ENCODE peak calls at places on chromosomes 13 and 19, in six cellular contexts. B, M, G, V, E and H are unnamed samples.

GRCh38 chr19:48203227-48203793 is 32.8 kb downstream of the ZSWIM9 start:
- DNase-seq in M (no peak), E (no peak), B (no peak), V (no peak), G (no peak), H (no peak)

GRCh38 chr13:41637578-41637977 is 180.2 kb downstream of the RGCC start:
- DNase-seq in G (no peak), B (no peak), V (no peak), E (no peak), M (no peak), H (no peak)

GRCh38 chr13:47598340-47598911 is 402.6 kb downstream of the SUCLA2 start:
- DNase-seq in G (peak; percentile 12), V (no peak), B (no peak), M (no peak), E (peak; percentile 13), H (no peak)

GRCh38 chr13:30831515-30831914 is 74.6 kb upstream of the MEDAG start:
- DNase-seq in M (no peak), V (no peak), B (no peak), G (no peak), E (no peak), H (no peak)

GRCh38 chr19:40611900-40612698 is 10.9 kb downstream of the LTBP4 start:
- DNase-seq in M (peak; percentile 62), V (peak; percentile 55), E (no peak), B (no peak), G (no peak), H (no peak)

GRCh38 chr19:10270180-10270615 is 722 bp upstream of the ICAM1 start:
- DNase-seq in V (peak; percentile 92), G (no peak), E (no peak), M (peak; percentile 87), B (no peak), H (no peak)

GRCh38 chr19:41328818-41329220 is 18.8 kb downstream of the CCDC97 start:
- DNase-seq in E (no peak), V (no peak), M (no peak), G (no peak), B (no peak), H (no peak)

GRCh38 chr13:105965910-105966309 is 569.6 kb downstream of the EFNB2 start:
- DNase-seq in M (no peak), V (no peak), E (no peak), B (no peak), G (no peak), H (no peak)

GRCh38 chr19:58274771-58275199 is 4.0 kb upstream of the ZNF8 start:
- DNase-seq in V (no peak), E (peak; percentile 35), B (peak; percentile 51), M (no peak), G (no peak), H (no peak)

GRCh38 chr13:20175907-20176652 is 15.2 kb upstream of the GJA3 start:
- DNase-seq in M (no peak), G (no peak), B (no peak), V (no peak), E (no peak), H (no peak)

GRCh38 chr19:31303262-31303815 is 45.9 kb downstream of the TSHZ3 start:
- DNase-seq in B (no peak), G (no peak), E (no peak), V (peak; percentile 42), M (peak; percentile 35), H (no peak)

GRCh38 chr19:19227217-19227616 is 15.5 kb downstream of the NCAN start:
- DNase-seq in E (no peak), G (no peak), M (no peak), V (no peak), B (no peak), H (no peak)

GRCh38 chr19:29872224-29872731 is 60.5 kb downstream of the CCNE1 start:
- DNase-seq in G (peak; percentile 19), V (peak; percentile 65), E (no peak), M (no peak), B (peak; percentile 17), H (no peak)
- TF ChIP-seq CTCF in G (peak; percentile 18), V (no peak), E (peak; percentile 6), M (no peak), B (no peak), H (peak; percentile 31)

DNA sequence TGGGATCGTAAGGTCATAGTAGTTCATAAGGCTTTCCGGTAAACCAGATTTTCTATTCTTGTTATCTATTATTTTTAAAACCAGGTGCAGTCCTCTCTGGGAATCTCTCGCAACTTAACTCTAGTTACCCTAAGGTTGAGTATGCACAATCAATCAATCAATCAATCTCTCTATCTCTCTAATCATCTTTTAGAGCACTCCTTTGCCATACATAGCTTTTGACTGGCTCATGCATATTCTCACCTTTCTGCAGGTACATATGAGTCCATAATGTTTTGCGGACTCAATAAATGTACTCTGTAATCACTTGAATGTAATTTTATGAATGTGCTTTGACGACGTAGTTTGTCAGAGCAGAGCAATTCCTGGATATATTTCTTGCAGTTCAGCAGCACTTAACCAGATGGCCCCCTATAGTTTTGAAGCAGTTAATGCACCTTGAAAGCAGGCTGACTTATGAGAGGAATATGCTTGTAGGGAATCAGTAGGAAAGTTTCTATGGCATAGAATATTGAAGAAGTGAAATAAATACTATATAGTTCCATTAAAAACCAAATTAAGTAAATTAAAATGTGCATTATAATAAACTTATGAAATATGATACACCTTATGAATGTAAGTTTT is 524.7 kb downstream of the GPC5 start:
- DNase-seq in E (no peak), M (no peak), V (no peak), B (no peak), G (no peak), H (no peak)
- TF ChIP-seq CTCF in E (no peak), M (no peak), V (no peak), B (no peak), G (no peak), H (no peak)

GRCh38 chr13:31947105-31947504 is 84.5 kb upstream of the FRY start:
- DNase-seq in E (no peak), G (no peak), V (no peak), M (no peak), B (no peak), H (no peak)

GRCh38 chr13:31946091-31946770 is 85.3 kb upstream of the FRY start:
- DNase-seq in E (peak; percentile 29), G (no peak), M (no peak), V (no peak), B (no peak), H (no peak)

GRCh38 chr13:31945202-31945978 is 86.2 kb upstream of the FRY start:
- DNase-seq in B (peak; percentile 87), V (peak; percentile 85), E (peak; percentile 81), M (peak; percentile 80), G (peak; percentile 85), H (no peak)

GRCh38 chr13:31950121-31950810 is 81.3 kb upstream of the FRY start:
- DNase-seq in M (no peak), E (no peak), G (peak; percentile 35), V (no peak), B (no peak), H (no peak)

DNA sequence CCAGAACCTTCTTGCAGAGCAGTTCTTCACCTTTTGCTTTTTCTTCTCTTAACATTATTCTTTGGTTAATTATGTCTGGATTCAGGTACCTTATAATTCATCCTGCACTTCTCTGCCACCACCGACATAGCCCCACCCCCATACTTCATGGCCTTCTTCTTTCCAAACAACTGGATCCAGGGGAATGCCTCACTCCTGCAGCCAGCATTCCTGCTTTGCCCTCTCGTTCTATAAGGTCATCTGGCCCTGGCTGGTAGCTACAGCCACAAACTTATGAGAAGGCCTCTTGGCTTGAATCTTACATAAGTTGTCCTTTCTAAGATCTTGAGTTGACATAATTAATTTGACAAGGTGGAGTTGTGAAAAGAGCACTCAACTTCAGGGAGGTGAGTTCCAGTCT is 84.1 kb upstream of the FRY start:
- DNase-seq in E (no peak), B (no peak), V (no peak), G (no peak), M (no peak), H (no peak)
- TF ChIP-seq CTCF in E (no peak), B (no peak), V (no peak), G (no peak), M (no peak), H (no peak)

DNA sequence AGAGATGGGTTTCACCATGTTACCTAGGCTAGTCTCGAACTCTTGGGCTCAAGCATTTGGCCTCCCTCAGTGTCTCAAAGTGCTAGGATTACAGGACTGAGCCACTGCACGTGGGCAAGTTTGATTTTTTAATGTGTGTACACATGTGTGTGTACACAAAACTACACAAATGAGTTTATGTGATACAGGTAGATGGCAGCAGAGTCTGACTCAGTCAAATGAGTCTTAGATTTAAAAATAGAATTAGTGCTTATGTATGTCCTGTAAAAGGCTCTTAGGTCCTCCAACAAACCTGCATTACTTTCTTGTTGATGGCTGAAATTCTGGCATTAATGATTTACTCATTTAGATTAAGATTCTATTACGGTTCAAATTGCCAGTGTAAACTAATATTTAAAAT is 293.7 kb downstream of the PCDH17 start:
- DNase-seq in E (no peak), B (no peak), M (no peak), V (no peak), G (peak; percentile 2), H (no peak)
- TF ChIP-seq CTCF in E (no peak), B (no peak), M (no peak), V (no peak), G (no peak), H (no peak)

GRCh38 chr13:100051070-100051469 is 37.8 kb upstream of the PCCA start:
- DNase-seq in E (no peak), G (no peak), B (no peak), V (no peak), M (no peak), H (no peak)
- TF ChIP-seq CTCF in E (no peak), G (no peak), B (no peak), V (no peak), M (no peak), H (no peak)

DNA sequence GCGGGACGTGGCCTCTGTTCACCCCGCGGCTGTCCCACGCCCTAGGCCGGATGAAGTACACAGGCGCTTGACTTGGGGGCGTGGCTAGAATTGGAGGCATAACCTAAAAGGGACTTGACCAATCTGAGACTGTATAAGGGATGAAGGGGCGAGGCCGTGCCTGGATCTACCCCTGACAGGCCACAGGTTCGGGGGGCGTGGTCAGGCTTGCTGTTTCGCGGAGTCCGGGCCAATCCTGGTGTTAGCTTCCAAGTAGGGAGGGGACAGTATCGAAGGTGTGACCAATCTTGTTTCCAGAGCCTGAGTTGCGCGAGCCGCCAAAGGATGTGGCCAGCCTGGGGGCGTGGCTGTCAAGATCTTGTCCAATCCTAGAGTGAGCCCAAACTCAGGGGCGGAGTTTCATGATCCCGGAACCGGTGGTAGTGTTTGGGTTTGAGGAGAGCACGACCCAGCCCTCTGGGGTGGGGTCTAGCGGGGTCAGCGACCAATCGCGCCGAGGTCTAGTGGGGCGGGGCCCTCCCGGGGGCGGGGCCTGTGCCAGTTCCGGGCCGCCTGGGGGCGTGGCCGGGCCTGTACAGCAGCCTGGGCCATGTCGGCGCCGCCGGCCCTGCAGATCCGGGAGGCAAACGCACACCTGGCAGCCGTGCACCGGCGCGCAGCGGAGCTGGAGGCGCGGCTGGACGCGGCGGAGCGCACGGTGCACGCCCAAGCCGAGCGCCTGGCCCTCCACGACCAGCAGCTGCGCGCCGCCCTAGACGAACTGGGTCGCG is at the start of gene VMAC:
- DNase-seq in V (peak; percentile 100), E (peak; percentile 100), G (peak; percentile 100), B (peak; percentile 100), M (peak; percentile 100), H (peak; percentile 100)
- TF ChIP-seq CTCF in V (no peak), E (no peak), G (no peak), B (no peak), M (no peak), H (no peak)